ENCODE peak calls at places on chromosomes 16 and 17, in ten cellular contexts. B is OCI-LY7; J is hepatic stellate cell; U is posterior cingulate gyrus; M is T-helper 17 cell; P is left lung; Y is stimulated activated CD4-positive, alpha-beta T cell treated with anti-CD3 and anti-CD28 coated beads, Interleukin-2, amount 100 ng/mL, for 24 hours; O is endothelial cell; R is CD4-positive, alpha-beta T cell; N is testis. Z is an unnamed sample.

GRCh38 chr17:48597775-48598631 is 4.4 kb upstream of the HOXB5 start:
- DNase-seq in B (peak), J (no peak), U (no peak), M (no peak), P (peak), Y (peak), O (no peak), R (no peak), N (no peak), Z (no peak)

GRCh38 chr16:70756071-70756470 is 44.9 kb downstream of the VAC14 start:
- DNase-seq in B (no peak), J (no peak), U (no peak), M (no peak), P (no peak), Y (no peak), O (no peak), R (no peak), N (no peak), Z (no peak)

GRCh38 chr16:58733248-58733670 is 857 bp downstream of the GOT2 start:
- DNase-seq in B (peak), J (peak), U (peak), M (no peak), P (no peak), Y (no peak), O (no peak), R (no peak), N (no peak), Z (no peak)

GRCh38 chr17:7098802-7099459 is 15.7 kb downstream of the ASGR2 start:
- DNase-seq in B (no peak), J (no peak), U (no peak), M (no peak), P (no peak), Y (no peak), O (no peak), R (no peak), N (no peak), Z (no peak)

GRCh38 chr17:82003411-82004381 is 19.0 kb downstream of the CENPX start:
- DNase-seq in B (no peak), J (peak), U (no peak), M (no peak), P (no peak), Y (peak), O (no peak), R (no peak), N (no peak), Z (no peak)

GRCh38 chr16:21599994-21600773 is 807 bp downstream of the METTL9 start:
- DNase-seq in B (peak), J (peak), U (no peak), M (no peak), P (peak), Y (no peak), O (no peak), R (no peak), N (no peak), Z (peak)

GRCh38 chr17:22511431-22511830 is 819.1 kb downstream of the KCNJ18 start:
- DNase-seq in B (no peak), J (no peak), U (no peak), M (no peak), P (no peak), Y (no peak), O (no peak), R (no peak), N (no peak), Z (no peak)

GRCh38 chr17:78697846-78698343 is 84.2 kb downstream of the CYTH1 start:
- DNase-seq in B (peak), J (no peak), U (no peak), M (no peak), P (no peak), Y (no peak), O (no peak), R (no peak), N (no peak), Z (no peak)

GRCh38 chr17:57612202-57613071 is 132.7 kb downstream of the CCDC182 start:
- DNase-seq in B (peak), J (no peak), U (peak), M (no peak), P (no peak), Y (no peak), O (no peak), R (no peak), N (no peak), Z (no peak)

GRCh38 chr16:56915311-56916105 is 16.4 kb upstream of the HERPUD1 start:
- DNase-seq in B (no peak), J (no peak), U (peak), M (no peak), P (no peak), Y (no peak), O (no peak), R (no peak), N (peak), Z (no peak)

GRCh38 chr17:76900723-76901122 is 32.5 kb downstream of the MGAT5B start:
- DNase-seq in B (no peak), J (no peak), U (no peak), M (no peak), P (no peak), Y (no peak), O (no peak), R (no peak), N (no peak), Z (no peak)

GRCh38 chr16:19168173-19169080 is at the start of gene SYT17:
- DNase-seq in B (no peak), J (no peak), U (peak), M (no peak), P (peak), Y (no peak), O (peak), R (no peak), N (no peak), Z (no peak)

GRCh38 chr17:63042443-63042842 is 76.4 kb downstream of the TANC2 start:
- DNase-seq in B (no peak), J (no peak), U (no peak), M (no peak), P (no peak), Y (no peak), O (no peak), R (no peak), N (no peak), Z (no peak)

GRCh38 chr17:28849281-28849680 is 5.5 kb upstream of the ERAL1 start:
- DNase-seq in B (no peak), J (no peak), U (peak), M (no peak), P (no peak), Y (no peak), O (no peak), R (no peak), N (no peak), Z (no peak)

GRCh38 chr17:51611585-51611984 is 351.2 kb downstream of the UTP18 start:
- DNase-seq in B (no peak), J (no peak), U (no peak), M (no peak), P (no peak), Y (no peak), O (peak), R (no peak), N (peak), Z (no peak)

Z was measured in effector CD8-positive, alpha-beta T cell.